ENCODE peak calls at places on chromosomes 3 and 15, in eight cellular contexts. X, A, Y, K, I, M, V and N are unnamed samples. For H3K4me1, the result is how much of the 10 kb centered on the place peaks cover.

GRCh38 chr3:98874602-98875249 is 26.8 kb downstream of the DCBLD2 start:
- DNase-seq in X (no peak), A (no peak), Y (no peak), K (no peak), I (no peak), M (no peak), V (no peak), N (no peak)

GRCh38 chr15:62994975-62995730 is 47.4 kb upstream of the TPM1 start:
- DNase-seq in X (no peak), A (no peak), Y (no peak), K (no peak), I (no peak), M (no peak), V (peak), N (no peak)

GRCh38 chr3:27353221-27353620 is 16.0 kb downstream of the NEK10 start:
- DNase-seq in X (no peak), A (no peak), Y (no peak), K (no peak), I (peak), M (no peak), V (no peak), N (no peak)

GRCh38 chr15:84598993-84599392 is 1.8 kb upstream of the ZSCAN2 start:
- DNase-seq in X (no peak), A (no peak), Y (peak), K (no peak), I (peak), M (no peak), V (peak), N (no peak)

GRCh38 chr15:62879770-62880169 is 162.8 kb upstream of the TPM1 start:
- DNase-seq in X (no peak), A (no peak), Y (no peak), K (no peak), I (no peak), M (no peak), V (no peak), N (no peak)

GRCh38 chr3:104437131-104437750 is 929.5 kb upstream of the ALCAM start:
- DNase-seq in X (no peak), A (no peak), Y (no peak), K (no peak), I (peak), M (no peak), V (peak), N (no peak)

GRCh38 chr3:121998588-121999473 is 23.2 kb downstream of the ILDR1 start:
- DNase-seq in X (no peak), A (no peak), Y (no peak), K (no peak), I (peak), M (no peak), V (no peak), N (no peak)

GRCh38 chr15:85771276-85771675 is 23.4 kb downstream of the KLHL25 start:
- DNase-seq in X (no peak), A (no peak), Y (no peak), K (no peak), I (no peak), M (no peak), V (no peak), N (no peak)

GRCh38 chr3:52794612-52795099 is at the start of gene ITIH3:
- DNase-seq in X (no peak), A (no peak), Y (no peak), K (no peak), I (no peak), M (no peak), V (no peak), N (no peak)

GRCh38 chr3:94259291-94259690 is 196.4 kb downstream of the NSUN3 start:
- DNase-seq in X (no peak), A (no peak), Y (no peak), K (no peak), I (no peak), M (no peak), V (no peak), N (no peak)

GRCh38 chr15:34837246-34838016 is 42.1 kb upstream of the ACTC1 start:
- DNase-seq in X (no peak), A (no peak), Y (no peak), K (peak), I (peak), M (no peak), V (peak), N (no peak)

GRCh38 chr3:4531478-4532025 is 38.4 kb downstream of the ITPR1 start:
- DNase-seq in X (no peak), A (no peak), Y (peak), K (no peak), I (peak), M (no peak), V (peak), N (no peak)

GRCh38 chr3:123072564-123072963 is 5.7 kb downstream of the PDIA5 start:
- DNase-seq in X (no peak), A (no peak), Y (no peak), K (no peak), I (no peak), M (no peak), V (no peak), N (no peak)

GRCh38 chr3:123070471-123070870 is 3.6 kb downstream of the PDIA5 start:
- DNase-seq in X (no peak), A (no peak), Y (no peak), K (no peak), I (no peak), M (no peak), V (no peak), N (no peak)

GRCh38 chr3:123071581-123071980 is 4.8 kb downstream of the PDIA5 start:
- DNase-seq in X (no peak), A (no peak), Y (no peak), K (no peak), I (no peak), M (no peak), V (no peak), N (no peak)

GRCh38 chr3:123072152-123072551 is 5.3 kb downstream of the PDIA5 start:
- DNase-seq in X (no peak), A (no peak), Y (no peak), K (no peak), I (peak), M (no peak), V (no peak), N (no peak)

DNA sequence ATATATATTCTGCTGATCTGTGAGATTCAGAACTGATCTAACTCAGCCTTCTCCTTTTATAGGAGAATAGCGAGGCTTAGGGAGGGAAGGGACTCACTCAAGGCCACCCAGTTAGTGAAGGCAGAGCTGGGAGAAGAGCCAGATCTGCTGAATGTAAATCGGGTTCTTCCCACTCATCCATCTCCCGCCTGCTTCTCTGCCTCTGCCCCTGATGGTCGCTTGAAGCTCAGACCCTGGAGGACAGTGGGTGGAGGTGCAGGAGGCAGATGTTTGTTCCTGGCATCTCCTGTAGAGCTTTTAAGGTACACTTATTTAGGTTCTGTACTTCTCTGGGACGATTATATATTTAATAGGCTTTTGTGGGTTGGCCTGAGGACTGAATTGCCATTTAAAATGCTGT is 4.3 kb downstream of the PDIA5 start:
- DNase-seq in X (no peak), A (no peak), Y (peak), K (no peak), I (peak), M (no peak), V (no peak), N (no peak)
- TF ChIP-seq CTCF in X (no peak), A (no peak), Y (peak), K (no peak), I (peak), M (peak), V (no peak), N (no peak)

GRCh38 chr3:61685755-61686154 is 124.4 kb downstream of the PTPRG start:
- DNase-seq in X (no peak), A (no peak), Y (no peak), K (no peak), I (no peak), M (no peak), V (no peak), N (no peak)
- H3K4me1 ChIP-seq in X (half or more), A (under half), Y (under half), K (under half), I (under half), M (under half), V (under half), N (half or more)

GRCh38 chr15:39628821-39629220 is 47.9 kb downstream of the THBS1 start:
- DNase-seq in X (no peak), A (no peak), Y (no peak), K (no peak), I (no peak), M (no peak), V (no peak), N (no peak)

GRCh38 chr15:39629906-39630305 is 49.0 kb downstream of the THBS1 start:
- DNase-seq in X (no peak), A (no peak), Y (no peak), K (no peak), I (no peak), M (no peak), V (peak), N (no peak)

GRCh38 chr15:39627456-39628130 is 46.7 kb downstream of the THBS1 start:
- DNase-seq in X (no peak), A (no peak), Y (no peak), K (no peak), I (no peak), M (no peak), V (no peak), N (no peak)

GRCh38 chr15:39629376-39629775 is 48.5 kb downstream of the THBS1 start:
- DNase-seq in X (no peak), A (no peak), Y (no peak), K (peak), I (peak), M (no peak), V (peak), N (no peak)

GRCh38 chr15:39628131-39628482 is 47.2 kb downstream of the THBS1 start:
- DNase-seq in X (no peak), A (no peak), Y (no peak), K (no peak), I (no peak), M (no peak), V (no peak), N (no peak)
- TF ChIP-seq CTCF in X (no peak), A (peak), Y (no peak), K (no peak), I (peak), M (no peak), V (peak), N (peak)

DNA sequence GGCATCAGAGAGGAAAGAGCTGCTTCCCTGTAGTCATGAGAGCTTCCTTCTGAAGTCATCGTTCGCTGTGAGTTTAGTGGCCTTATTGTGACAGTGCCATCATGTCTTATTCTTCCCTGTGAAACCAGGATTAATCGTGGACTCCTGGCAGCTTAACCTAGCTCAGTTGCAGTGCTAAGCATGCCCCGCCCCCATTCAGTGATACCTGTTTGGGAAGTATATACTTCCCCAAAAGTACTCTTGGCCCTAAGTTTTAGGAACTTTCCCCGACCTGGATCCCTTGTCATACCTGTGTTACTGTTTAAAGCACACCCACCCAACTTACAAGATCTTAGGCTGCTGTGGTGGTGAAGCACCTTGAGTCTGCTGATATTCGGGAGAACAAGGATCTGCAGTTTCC is 32.1 kb upstream of the TIMP4 start:
- DNase-seq in X (no peak), A (no peak), Y (no peak), K (no peak), I (no peak), M (no peak), V (no peak), N (no peak)
- H3K4me1 ChIP-seq in X (under half), A (under half), Y (under half), K (half or more), I (under half), M (under half), V (half or more), N (under half)